ENCODE peak calls at places on chromosome 1, in nine cellular contexts. Z, M, G, O, A, D, B, P and N are unnamed samples.

GRCh38 chr1:150386546-150387080 is 22.7 kb downstream of the RPRD2 start:
- DNase-seq in Z (no peak), M (no peak), G (no peak), O (no peak), A (no peak), D (no peak), B (no peak), P (no peak), N (no peak)

GRCh38 chr1:232380131-232380530 is 249.8 kb downstream of the SIPA1L2 start:
- DNase-seq in Z (no peak), M (no peak), G (no peak), O (no peak), A (no peak), D (no peak), B (no peak), P (no peak), N (no peak)

GRCh38 chr1:84006574-84006973 is 7.6 kb upstream of the TTLL7 start:
- DNase-seq in Z (no peak), M (no peak), G (no peak), O (no peak), A (no peak), D (no peak), B (no peak), P (no peak), N (no peak)

GRCh38 chr1:161835963-161836362 is 69.8 kb downstream of the ATF6 start:
- DNase-seq in Z (no peak), M (peak), G (no peak), O (peak), A (no peak), D (peak), B (peak), P (no peak), N (peak)

GRCh38 chr1:245356891-245357585 is 202.3 kb downstream of the KIF26B start:
- DNase-seq in Z (no peak), M (no peak), G (no peak), O (no peak), A (no peak), D (no peak), B (no peak), P (no peak), N (no peak)

GRCh38 chr1:206935491-206936067 is 10.7 kb downstream of the PIGR start:
- DNase-seq in Z (no peak), M (no peak), G (no peak), O (peak), A (peak), D (peak), B (peak), P (peak), N (no peak)

GRCh38 chr1:47771766-47772165 is 225.4 kb downstream of the TRABD2B start:
- DNase-seq in Z (no peak), M (no peak), G (no peak), O (no peak), A (no peak), D (no peak), B (no peak), P (no peak), N (no peak)

GRCh38 chr1:113874017-113874879 is 2.7 kb upstream of the PTPN22 start:
- DNase-seq in Z (peak), M (no peak), G (no peak), O (peak), A (peak), D (no peak), B (peak), P (no peak), N (no peak)

GRCh38 chr1:84145051-84145450 is 980 bp downstream of the PRKACB start:
- DNase-seq in Z (peak), M (no peak), G (no peak), O (no peak), A (no peak), D (no peak), B (peak), P (no peak), N (no peak)

GRCh38 chr1:25433389-25434186 is 2.9 kb downstream of the MACO1 start:
- DNase-seq in Z (no peak), M (no peak), G (no peak), O (no peak), A (no peak), D (no peak), B (peak), P (no peak), N (no peak)